ENCODE peak calls at places on chromosomes 6 and 20, in ten cellular contexts. One of them, this sample, is unnamed.
A peak's percentile ranks its signal among the peaks of the same experiment; 100 is the strongest.

GRCh38 chr6:26170181-26170580 is 83.0 kb downstream of the HFE start:
- DNase-seq in PC-3: no peak
- DNase-seq in cardiac muscle cell: no peak
- DNase-seq in fibroblast of lung: no peak
- DNase-seq in mesendoderm: no peak
- DNase-seq in body of pancreas: no peak
- DNase-seq in CD4-positive, CD25-positive, alpha-beta regulatory T cell: peak; percentile 17
- DNase-seq in stomach: no peak
- DNase-seq in MM.1S: peak; percentile 52
- DNase-seq in GM23248: peak; percentile 17
- DNase-seq in this sample: no peak

GRCh38 chr6:13538084-13538483 is 36.3 kb upstream of the SIRT5 start:
- DNase-seq in PC-3: peak; percentile 70
- DNase-seq in cardiac muscle cell: peak; percentile 74
- DNase-seq in fibroblast of lung: peak; percentile 51
- DNase-seq in mesendoderm: peak; percentile 57
- DNase-seq in body of pancreas: no peak
- DNase-seq in CD4-positive, CD25-positive, alpha-beta regulatory T cell: peak; percentile 12
- DNase-seq in stomach: no peak
- DNase-seq in MM.1S: peak; percentile 58
- DNase-seq in GM23248: peak; percentile 70
- DNase-seq in this sample: no peak

GRCh38 chr6:159012201-159012600 is 12.2 kb upstream of the RSPH3 start:
- DNase-seq in PC-3: no peak
- DNase-seq in cardiac muscle cell: peak; percentile 46
- DNase-seq in fibroblast of lung: peak; percentile 84
- DNase-seq in mesendoderm: peak; percentile 44
- DNase-seq in body of pancreas: no peak
- DNase-seq in CD4-positive, CD25-positive, alpha-beta regulatory T cell: no peak
- DNase-seq in stomach: no peak
- DNase-seq in MM.1S: no peak
- DNase-seq in GM23248: peak; percentile 9
- DNase-seq in this sample: no peak

GRCh38 chr6:168469198-168469943 is 28.4 kb downstream of the SMOC2 start:
- DNase-seq in PC-3: no peak
- DNase-seq in cardiac muscle cell: peak; percentile 39
- DNase-seq in fibroblast of lung: no peak
- DNase-seq in mesendoderm: no peak
- DNase-seq in body of pancreas: peak; percentile 57
- DNase-seq in CD4-positive, CD25-positive, alpha-beta regulatory T cell: no peak
- DNase-seq in stomach: no peak
- DNase-seq in MM.1S: no peak
- DNase-seq in GM23248: no peak
- DNase-seq in this sample: no peak

GRCh38 chr20:63508072-63508768 is 9.3 kb upstream of the EEF1A2 start:
- DNase-seq in PC-3: no peak
- DNase-seq in cardiac muscle cell: no peak
- DNase-seq in fibroblast of lung: no peak
- DNase-seq in mesendoderm: no peak
- DNase-seq in body of pancreas: no peak
- DNase-seq in CD4-positive, CD25-positive, alpha-beta regulatory T cell: no peak
- DNase-seq in stomach: no peak
- DNase-seq in MM.1S: no peak
- DNase-seq in GM23248: no peak
- DNase-seq in this sample: no peak

GRCh38 chr6:43278524-43279078 is 19.5 kb upstream of the SLC22A7 start:
- DNase-seq in PC-3: peak; percentile 19
- DNase-seq in cardiac muscle cell: no peak
- DNase-seq in fibroblast of lung: peak; percentile 69
- DNase-seq in mesendoderm: no peak
- DNase-seq in body of pancreas: no peak
- DNase-seq in CD4-positive, CD25-positive, alpha-beta regulatory T cell: no peak
- DNase-seq in stomach: no peak
- DNase-seq in MM.1S: no peak
- DNase-seq in GM23248: peak; percentile 68
- DNase-seq in this sample: no peak

GRCh38 chr6:156816505-156816904 is 39.3 kb downstream of the ARID1B start:
- DNase-seq in PC-3: no peak
- DNase-seq in cardiac muscle cell: peak; percentile 32
- DNase-seq in fibroblast of lung: no peak
- DNase-seq in mesendoderm: no peak
- DNase-seq in body of pancreas: peak; percentile 69
- DNase-seq in CD4-positive, CD25-positive, alpha-beta regulatory T cell: no peak
- DNase-seq in stomach: peak; percentile 74
- DNase-seq in MM.1S: no peak
- DNase-seq in GM23248: no peak
- DNase-seq in this sample: no peak

GRCh38 chr6:150334790-150335783 is 33.7 kb upstream of the IYD start:
- DNase-seq in PC-3: peak; percentile 67
- DNase-seq in cardiac muscle cell: peak; percentile 87
- DNase-seq in fibroblast of lung: peak; percentile 69
- DNase-seq in mesendoderm: peak; percentile 65
- DNase-seq in body of pancreas: peak; percentile 63
- DNase-seq in CD4-positive, CD25-positive, alpha-beta regulatory T cell: no peak
- DNase-seq in stomach: no peak
- DNase-seq in MM.1S: peak; percentile 9
- DNase-seq in GM23248: peak; percentile 80
- DNase-seq in this sample: peak; percentile 51

GRCh38 chr6:119443993-119444641 is 94.6 kb upstream of the MAN1A1 start:
- DNase-seq in PC-3: no peak
- DNase-seq in cardiac muscle cell: peak; percentile 56
- DNase-seq in fibroblast of lung: peak; percentile 29
- DNase-seq in mesendoderm: no peak
- DNase-seq in body of pancreas: no peak
- DNase-seq in CD4-positive, CD25-positive, alpha-beta regulatory T cell: no peak
- DNase-seq in stomach: no peak
- DNase-seq in MM.1S: no peak
- DNase-seq in GM23248: peak; percentile 53
- DNase-seq in this sample: no peak

GRCh38 chr6:119446623-119447008 is 97.1 kb upstream of the MAN1A1 start:
- DNase-seq in PC-3: peak; percentile 68
- DNase-seq in cardiac muscle cell: peak; percentile 96
- DNase-seq in fibroblast of lung: peak; percentile 93
- DNase-seq in mesendoderm: no peak
- DNase-seq in body of pancreas: peak; percentile 83
- DNase-seq in CD4-positive, CD25-positive, alpha-beta regulatory T cell: no peak
- DNase-seq in stomach: peak; percentile 77
- DNase-seq in MM.1S: no peak
- DNase-seq in GM23248: peak; percentile 51
- DNase-seq in this sample: no peak

GRCh38 chr6:119444642-119445557 is 95.3 kb upstream of the MAN1A1 start:
- DNase-seq in PC-3: no peak
- DNase-seq in cardiac muscle cell: no peak
- DNase-seq in fibroblast of lung: peak; percentile 38
- DNase-seq in mesendoderm: no peak
- DNase-seq in body of pancreas: no peak
- DNase-seq in CD4-positive, CD25-positive, alpha-beta regulatory T cell: no peak
- DNase-seq in stomach: no peak
- DNase-seq in MM.1S: no peak
- DNase-seq in GM23248: peak; percentile 11
- DNase-seq in this sample: no peak

GRCh38 chr6:119442776-119443184 is 93.2 kb upstream of the MAN1A1 start:
- DNase-seq in PC-3: no peak
- DNase-seq in cardiac muscle cell: no peak
- DNase-seq in fibroblast of lung: no peak
- DNase-seq in mesendoderm: no peak
- DNase-seq in body of pancreas: peak; percentile 64
- DNase-seq in CD4-positive, CD25-positive, alpha-beta regulatory T cell: no peak
- DNase-seq in stomach: no peak
- DNase-seq in MM.1S: peak; percentile 97
- DNase-seq in GM23248: no peak
- DNase-seq in this sample: no peak

DNA sequence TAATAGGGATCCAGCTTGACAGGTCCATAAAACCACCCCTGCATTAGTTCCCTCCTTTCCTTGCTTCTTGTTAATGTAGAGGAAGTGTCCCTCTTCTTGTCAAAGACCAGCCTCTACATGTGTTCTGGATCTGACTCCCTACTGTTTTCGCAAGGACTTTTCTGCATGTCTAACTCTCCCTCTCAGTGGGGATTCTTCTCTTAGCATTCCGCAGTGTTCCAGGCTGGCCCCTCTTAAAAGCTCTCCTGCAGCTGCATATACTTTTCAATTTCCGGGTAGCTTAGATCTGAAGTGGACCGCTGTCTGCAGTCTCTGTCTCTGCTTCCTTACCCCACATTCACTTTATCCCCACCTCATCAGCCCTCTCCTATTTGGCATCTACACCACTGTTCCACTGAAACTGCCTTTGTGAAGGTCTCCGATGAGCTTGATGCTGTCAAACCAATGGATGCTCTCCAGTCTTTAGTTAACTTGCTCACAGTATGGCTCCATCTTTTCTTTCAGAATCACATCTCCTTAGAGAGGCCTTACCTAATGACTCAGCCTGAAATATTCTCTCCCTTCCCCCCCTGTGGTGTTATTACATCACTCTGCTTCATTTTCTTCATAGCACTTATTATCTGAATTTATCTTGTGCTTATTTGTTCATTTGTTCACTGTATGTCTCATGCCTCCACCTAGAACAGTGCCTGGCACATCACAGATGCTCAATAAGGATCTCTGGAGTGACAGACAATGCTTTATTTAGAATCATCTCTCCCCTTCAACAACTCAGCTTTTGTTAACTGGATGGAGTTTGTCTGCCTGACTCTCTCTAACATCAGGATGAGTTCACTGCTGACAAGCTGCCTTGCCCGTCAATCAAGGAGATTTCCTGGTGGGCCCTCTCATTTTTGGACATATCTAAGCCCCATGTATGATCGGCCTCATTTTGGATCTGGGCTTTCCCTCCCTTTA is 96.4 kb upstream of the MAN1A1 start:
- DNase-seq in PC-3: peak; percentile 42
- DNase-seq in cardiac muscle cell: peak; percentile 82
- DNase-seq in fibroblast of lung: peak; percentile 81
- DNase-seq in mesendoderm: peak; percentile 53
- DNase-seq in body of pancreas: peak; percentile 7
- DNase-seq in CD4-positive, CD25-positive, alpha-beta regulatory T cell: no peak
- DNase-seq in stomach: no peak
- DNase-seq in MM.1S: no peak
- DNase-seq in GM23248: peak; percentile 64
- DNase-seq in this sample: no peak
- H3K27ac ChIP-seq in PC-3: peak overlapping the region; percentile 27
- H3K27ac ChIP-seq in cardiac muscle cell: no peak overlapping the region
- H3K27ac ChIP-seq in fibroblast of lung: no peak overlapping the region
- H3K27ac ChIP-seq in mesendoderm: no peak overlapping the region
- H3K27ac ChIP-seq in body of pancreas: no peak overlapping the region
- H3K27ac ChIP-seq in CD4-positive, CD25-positive, alpha-beta regulatory T cell: no peak overlapping the region
- H3K27ac ChIP-seq in stomach: peak overlapping the region; percentile 68
- H3K27ac ChIP-seq in MM.1S: no peak overlapping the region
- H3K27ac ChIP-seq in GM23248: peak overlapping the region; percentile 53
- H3K27ac ChIP-seq in this sample: no peak overlapping the region

DNA sequence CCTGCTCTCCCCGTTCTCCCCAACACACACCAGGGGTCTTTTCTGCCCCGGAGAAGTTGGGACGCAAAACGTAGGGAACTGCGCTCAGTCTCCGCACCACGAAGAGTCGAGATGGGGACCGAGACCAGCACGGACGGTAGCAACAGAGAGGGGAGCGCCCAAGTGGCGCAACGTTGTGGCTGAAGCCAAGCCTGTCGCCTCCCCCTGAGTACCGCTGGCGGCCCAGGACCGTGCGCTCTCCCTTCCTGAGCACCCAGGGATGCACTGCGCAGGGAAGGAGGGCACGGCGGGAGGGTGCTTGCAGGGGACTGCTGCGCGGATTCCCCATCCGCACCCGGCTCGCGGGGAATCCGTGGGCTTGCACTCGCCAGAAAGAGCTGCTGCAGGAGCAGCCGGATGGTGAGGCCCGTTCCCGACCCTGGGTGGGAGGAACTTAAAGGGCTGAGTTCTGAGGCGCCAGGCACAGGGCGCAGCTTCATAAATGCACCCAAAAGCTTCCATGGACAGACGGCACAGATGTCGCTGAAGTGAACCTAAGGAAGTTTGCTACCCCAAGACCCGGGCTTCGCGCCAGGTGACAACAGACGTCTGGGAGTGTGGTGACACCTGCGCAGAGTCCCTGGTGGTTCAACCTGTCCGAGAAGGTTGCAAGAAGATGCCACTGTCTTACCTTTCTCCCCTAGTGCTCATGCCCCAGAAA is 178.7 kb downstream of the TBXT start:
- DNase-seq in PC-3: no peak
- DNase-seq in cardiac muscle cell: peak; percentile 30
- DNase-seq in fibroblast of lung: no peak
- DNase-seq in mesendoderm: no peak
- DNase-seq in body of pancreas: no peak
- DNase-seq in CD4-positive, CD25-positive, alpha-beta regulatory T cell: no peak
- DNase-seq in stomach: no peak
- DNase-seq in MM.1S: no peak
- DNase-seq in GM23248: no peak
- DNase-seq in this sample: no peak
- H3K4me3 ChIP-seq in PC-3: no peak overlapping the region
- H3K4me3 ChIP-seq in cardiac muscle cell: peak overlapping the region; percentile 49
- H3K4me3 ChIP-seq in fibroblast of lung: no peak overlapping the region
- H3K4me3 ChIP-seq in mesendoderm: no peak overlapping the region
- H3K4me3 ChIP-seq in body of pancreas: no peak overlapping the region
- H3K4me3 ChIP-seq in CD4-positive, CD25-positive, alpha-beta regulatory T cell: no peak overlapping the region
- H3K4me3 ChIP-seq in stomach: peak overlapping the region; percentile 57
- H3K4me3 ChIP-seq in MM.1S: no peak overlapping the region
- H3K4me3 ChIP-seq in GM23248: peak overlapping the region; percentile 72
- H3K4me3 ChIP-seq in this sample: no peak overlapping the region

GRCh38 chr6:145273136-145273535 is 462.2 kb downstream of the EPM2A start:
- DNase-seq in PC-3: no peak
- DNase-seq in cardiac muscle cell: no peak
- DNase-seq in fibroblast of lung: no peak
- DNase-seq in mesendoderm: no peak
- DNase-seq in body of pancreas: no peak
- DNase-seq in CD4-positive, CD25-positive, alpha-beta regulatory T cell: no peak
- DNase-seq in stomach: no peak
- DNase-seq in MM.1S: no peak
- DNase-seq in GM23248: no peak
- DNase-seq in this sample: no peak

GRCh38 chr6:145274083-145274482 is 461.2 kb downstream of the EPM2A start:
- DNase-seq in PC-3: no peak
- DNase-seq in cardiac muscle cell: no peak
- DNase-seq in fibroblast of lung: no peak
- DNase-seq in mesendoderm: no peak
- DNase-seq in body of pancreas: no peak
- DNase-seq in CD4-positive, CD25-positive, alpha-beta regulatory T cell: no peak
- DNase-seq in stomach: no peak
- DNase-seq in MM.1S: no peak
- DNase-seq in GM23248: no peak
- DNase-seq in this sample: no peak

GRCh38 chr6:145271601-145272000 is 463.7 kb downstream of the EPM2A start:
- DNase-seq in PC-3: no peak
- DNase-seq in cardiac muscle cell: no peak
- DNase-seq in fibroblast of lung: no peak
- DNase-seq in mesendoderm: no peak
- DNase-seq in body of pancreas: no peak
- DNase-seq in CD4-positive, CD25-positive, alpha-beta regulatory T cell: no peak
- DNase-seq in stomach: no peak
- DNase-seq in MM.1S: no peak
- DNase-seq in GM23248: no peak
- DNase-seq in this sample: no peak

GRCh38 chr6:145272246-145272645 is 463.1 kb downstream of the EPM2A start:
- DNase-seq in PC-3: peak; percentile 4
- DNase-seq in cardiac muscle cell: no peak
- DNase-seq in fibroblast of lung: no peak
- DNase-seq in mesendoderm: no peak
- DNase-seq in body of pancreas: no peak
- DNase-seq in CD4-positive, CD25-positive, alpha-beta regulatory T cell: no peak
- DNase-seq in stomach: no peak
- DNase-seq in MM.1S: no peak
- DNase-seq in GM23248: no peak
- DNase-seq in this sample: no peak

GRCh38 chr6:145271086-145271485 is 464.2 kb downstream of the EPM2A start:
- DNase-seq in PC-3: no peak
- DNase-seq in cardiac muscle cell: no peak
- DNase-seq in fibroblast of lung: no peak
- DNase-seq in mesendoderm: no peak
- DNase-seq in body of pancreas: no peak
- DNase-seq in CD4-positive, CD25-positive, alpha-beta regulatory T cell: no peak
- DNase-seq in stomach: no peak
- DNase-seq in MM.1S: no peak
- DNase-seq in GM23248: no peak
- DNase-seq in this sample: no peak
- H3K27ac ChIP-seq in PC-3: no peak overlapping the region
- H3K27ac ChIP-seq in cardiac muscle cell: peak overlapping the region; percentile 48
- H3K27ac ChIP-seq in fibroblast of lung: no peak overlapping the region
- H3K27ac ChIP-seq in mesendoderm: no peak overlapping the region
- H3K27ac ChIP-seq in body of pancreas: no peak overlapping the region
- H3K27ac ChIP-seq in CD4-positive, CD25-positive, alpha-beta regulatory T cell: no peak overlapping the region
- H3K27ac ChIP-seq in stomach: no peak overlapping the region
- H3K27ac ChIP-seq in MM.1S: no peak overlapping the region
- H3K27ac ChIP-seq in GM23248: no peak overlapping the region
- H3K27ac ChIP-seq in this sample: no peak overlapping the region

DNA sequence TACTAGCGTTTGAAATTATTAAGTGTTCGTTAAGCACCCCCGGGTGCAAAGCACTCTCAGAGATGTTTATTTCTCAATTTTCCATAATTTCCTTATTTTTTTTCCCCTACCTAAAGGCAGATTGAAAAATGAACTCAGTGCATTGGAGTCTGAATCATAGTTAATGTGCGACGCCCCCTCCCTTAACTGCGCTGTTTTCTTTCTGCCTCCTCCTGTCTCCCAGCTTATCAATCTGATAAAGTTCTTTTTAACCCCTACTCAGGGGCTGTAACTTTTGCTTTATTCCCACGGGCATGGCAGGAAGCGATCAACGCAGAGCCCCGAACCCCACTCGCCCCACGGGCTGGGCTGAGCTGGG is 58.2 kb downstream of the ZNF831 start:
- DNase-seq in PC-3: no peak
- DNase-seq in cardiac muscle cell: no peak
- DNase-seq in fibroblast of lung: no peak
- DNase-seq in mesendoderm: no peak
- DNase-seq in body of pancreas: no peak
- DNase-seq in CD4-positive, CD25-positive, alpha-beta regulatory T cell: no peak
- DNase-seq in stomach: no peak
- DNase-seq in MM.1S: no peak
- DNase-seq in GM23248: peak; percentile 10
- DNase-seq in this sample: no peak
- H3K4me3 ChIP-seq in PC-3: peak overlapping the region; percentile 71
- H3K4me3 ChIP-seq in cardiac muscle cell: peak overlapping the region; percentile 32
- H3K4me3 ChIP-seq in fibroblast of lung: peak overlapping the region; percentile 26
- H3K4me3 ChIP-seq in mesendoderm: no peak overlapping the region
- H3K4me3 ChIP-seq in body of pancreas: peak overlapping the region; percentile 42
- H3K4me3 ChIP-seq in CD4-positive, CD25-positive, alpha-beta regulatory T cell: peak overlapping the region; percentile 45
- H3K4me3 ChIP-seq in stomach: peak overlapping the region; percentile 68
- H3K4me3 ChIP-seq in MM.1S: peak overlapping the region; percentile 41
- H3K4me3 ChIP-seq in GM23248: peak overlapping the region; percentile 75
- H3K4me3 ChIP-seq in this sample: no peak overlapping the region

This sample was measured in WERI-Rb-1.